ENCODE peak calls at places on chromosomes 11 and 22, in eight cellular contexts. H is dorsolateral prefrontal cortex; A is T-helper 2 cell; I is activated CD4-positive, alpha-beta T cell treated with anti-CD3 and anti-CD28 coated beads for 1 hour; E is psoas muscle; T is uterus; W is adipocyte; V is epithelial cell of prostate. M is an unnamed sample.
A peak's percentile ranks its signal among the peaks of the same experiment; 100 is the strongest.

GRCh38 chr22:42863349-42863911 is 6.4 kb upstream of the ARFGAP3 start:
- DNase-seq in H (no peak), A (no peak), I (no peak), E (no peak), T (no peak), W (peak; percentile 65), V (peak; percentile 65), M (no peak)

GRCh38 chr11:119185916-119186634 is 800 bp downstream of the NHERF4 start:
- DNase-seq in H (no peak), A (no peak), I (no peak), E (no peak), T (no peak), W (no peak), V (no peak), M (no peak)

GRCh38 chr11:119168471-119169271 is at the start of gene NLRX1:
- DNase-seq in H (peak; percentile 84), A (peak; percentile 77), I (peak; percentile 71), E (peak; percentile 86), T (peak; percentile 80), W (peak; percentile 93), V (peak; percentile 37), M (peak; percentile 72)

GRCh38 chr11:18295316-18295715 is 26.6 kb downstream of the HPS5 start:
- DNase-seq in H (no peak), A (no peak), I (no peak), E (no peak), T (no peak), W (no peak), V (no peak), M (no peak)

GRCh38 chr11:116511684-116512083 is 261.1 kb downstream of the BUD13 start:
- DNase-seq in H (no peak), A (no peak), I (no peak), E (no peak), T (no peak), W (no peak), V (no peak), M (no peak)

GRCh38 chr11:28962492-28962891 is 854.3 kb downstream of the METTL15 start:
- DNase-seq in H (no peak), A (no peak), I (no peak), E (no peak), T (no peak), W (no peak), V (peak; percentile 84), M (no peak)

GRCh38 chr11:86116386-86116726 is 47.5 kb upstream of the PICALM start:
- DNase-seq in H (no peak), A (peak; percentile 4), I (no peak), E (no peak), T (no peak), W (peak; percentile 51), V (peak; percentile 71), M (no peak)

GRCh38 chr11:68271781-68272608 is at the start of gene C11orf24:
- DNase-seq in H (peak; percentile 96), A (peak; percentile 89), I (peak; percentile 88), E (peak; percentile 95), T (peak; percentile 95), W (peak; percentile 98), V (peak; percentile 64), M (peak; percentile 88)

GRCh38 chr11:44857490-44857889 is 93.2 kb downstream of the TP53I11 start:
- DNase-seq in H (no peak), A (no peak), I (no peak), E (no peak), T (no peak), W (no peak), V (no peak), M (no peak)

GRCh38 chr11:83087035-83087434 is 15.3 kb upstream of the RAB30 start:
- DNase-seq in H (no peak), A (no peak), I (no peak), E (no peak), T (no peak), W (no peak), V (no peak), M (no peak)